ENCODE peak calls at places on chromosomes 4 and X, in eight cellular contexts. F is GM10248, I is A549, B is thoracic aorta, T is heart left ventricle, J is GM13976, C is spleen, U is tibial artery. W is an unnamed sample.

GRCh38 chr4:110970642-110971041 is 347.8 kb upstream of the PITX2 start:
- DNase-seq in F (peak), I (peak), B (no peak), T (no peak), J (peak), C (no peak), U (no peak), W (peak)

GRCh38 chr4:106208481-106209460 is 107.2 kb downstream of the TBCK start:
- DNase-seq in F (no peak), I (no peak), B (no peak), T (peak), J (no peak), C (peak), U (no peak), W (no peak)

GRCh38 chr4:176758731-176759130 is 34.0 kb downstream of the VEGFC start:
- DNase-seq in F (no peak), I (no peak), B (no peak), T (no peak), J (no peak), C (no peak), U (no peak), W (no peak)

GRCh38 chr4:152073738-152074137 is 312.9 kb upstream of the GATB start:
- DNase-seq in F (no peak), I (no peak), B (no peak), T (peak), J (no peak), C (no peak), U (no peak), W (no peak)

GRCh38 chr4:39976945-39977488 is 694 bp downstream of the PDS5A start:
- DNase-seq in F (peak), I (peak), B (no peak), T (no peak), J (peak), C (no peak), U (peak), W (peak)

GRCh38 chrX:5681159-5681558 is 547.5 kb downstream of the NLGN4X start:
- DNase-seq in F (no peak), I (no peak), B (no peak), T (no peak), J (no peak), C (no peak), U (no peak), W (no peak)

GRCh38 chrX:42920752-42921151 is 142.8 kb upstream of the PPP1R2C start:
- DNase-seq in F (no peak), I (no peak), B (no peak), T (no peak), J (no peak), C (no peak), U (no peak), W (no peak)

GRCh38 chr4:2824329-2825183 is 19.1 kb upstream of the ADD1 start:
- DNase-seq in F (no peak), I (no peak), B (no peak), T (peak), J (no peak), C (peak), U (peak), W (no peak)

GRCh38 chr4:128635141-128635911 is 174.2 kb upstream of the JADE1 start:
- DNase-seq in F (no peak), I (peak), B (no peak), T (peak), J (no peak), C (no peak), U (no peak), W (peak)

GRCh38 chr4:173538148-173538902 is 8.3 kb upstream of the HAND2 start:
- DNase-seq in F (no peak), I (no peak), B (no peak), T (peak), J (no peak), C (peak), U (peak), W (no peak)

GRCh38 chrX:119654112-119654531 is 38.8 kb downstream of the SEPTIN6 start:
- DNase-seq in F (no peak), I (no peak), B (no peak), T (peak), J (no peak), C (no peak), U (no peak), W (no peak)

GRCh38 chr4:122762520-122762919 is 30.0 kb downstream of the BBS12 start:
- DNase-seq in F (peak), I (no peak), B (no peak), T (no peak), J (no peak), C (no peak), U (no peak), W (no peak)

GRCh38 chr4:179976777-179977176 is 2266.4 kb upstream of the TENM3 start:
- DNase-seq in F (no peak), I (no peak), B (no peak), T (no peak), J (no peak), C (no peak), U (no peak), W (no peak)

GRCh38 chrX:150966235-150966634 is 16.9 kb upstream of the HMGB3 start:
- DNase-seq in F (no peak), I (no peak), B (no peak), T (no peak), J (no peak), C (no peak), U (no peak), W (no peak)

GRCh38 chr4:84638092-84638491 is 55.2 kb downstream of the CDS1 start:
- DNase-seq in F (no peak), I (no peak), B (no peak), T (no peak), J (no peak), C (no peak), U (no peak), W (no peak)

GRCh38 chrX:98071331-98071730 is 1187.6 kb downstream of the RPA4 start:
- DNase-seq in F (no peak), I (no peak), B (no peak), T (no peak), J (no peak), C (no peak), U (no peak), W (no peak)

GRCh38 chrX:460823-461640 is 74.3 kb upstream of the PPP2R3B start:
- DNase-seq in F (no peak), I (no peak), B (no peak), T (no peak), J (no peak), C (peak), U (no peak), W (no peak)

GRCh38 chr4:4866124-4866832 is 6.8 kb downstream of the MSX1 start:
- DNase-seq in F (no peak), I (no peak), B (no peak), T (peak), J (no peak), C (peak), U (no peak), W (no peak)

GRCh38 chr4:98864560-98864959 is 64.4 kb downstream of the EIF4E start:
- DNase-seq in F (no peak), I (no peak), B (no peak), T (no peak), J (no peak), C (no peak), U (no peak), W (no peak)

GRCh38 chrX:34654939-34655338 is 2.1 kb downstream of the TMEM47 start:
- DNase-seq in F (no peak), I (no peak), B (no peak), T (no peak), J (no peak), C (no peak), U (no peak), W (no peak)

GRCh38 chr4:110484029-110484428 is 8.1 kb downstream of the ENPEP start:
- DNase-seq in F (peak), I (no peak), B (no peak), T (no peak), J (peak), C (no peak), U (no peak), W (no peak)

GRCh38 chr4:71050809-71051208 is 57.4 kb downstream of the DCK start:
- DNase-seq in F (no peak), I (no peak), B (no peak), T (no peak), J (no peak), C (no peak), U (no peak), W (no peak)

GRCh38 chr4:119026662-119027444 is 108.8 kb upstream of the MYOZ2 start:
- DNase-seq in F (no peak), I (peak), B (no peak), T (no peak), J (no peak), C (no peak), U (peak), W (no peak)

GRCh38 chr4:184764601-184765000 is 30.7 kb upstream of the CENPU start:
- DNase-seq in F (no peak), I (no peak), B (no peak), T (no peak), J (no peak), C (no peak), U (peak), W (no peak)

GRCh38 chr4:182803235-182803634 is 114.0 kb downstream of the DCTD start:
- DNase-seq in F (no peak), I (no peak), B (no peak), T (no peak), J (no peak), C (no peak), U (no peak), W (no peak)

GRCh38 chr4:649751-650310 is 24.2 kb downstream of the ATP5ME start:
- DNase-seq in F (no peak), I (no peak), B (no peak), T (peak), J (no peak), C (peak), U (no peak), W (no peak)

GRCh38 chr4:648579-649292 is 23.4 kb downstream of the PDE6B start:
- DNase-seq in F (no peak), I (no peak), B (no peak), T (peak), J (no peak), C (peak), U (no peak), W (no peak)

GRCh38 chr4:647481-647880 is 22.1 kb downstream of the PDE6B start:
- DNase-seq in F (no peak), I (no peak), B (no peak), T (peak), J (no peak), C (peak), U (no peak), W (no peak)

GRCh38 chr4:649293-649625 is 23.9 kb downstream of the PDE6B start:
- DNase-seq in F (no peak), I (no peak), B (no peak), T (peak), J (no peak), C (no peak), U (no peak), W (no peak)

DNA sequence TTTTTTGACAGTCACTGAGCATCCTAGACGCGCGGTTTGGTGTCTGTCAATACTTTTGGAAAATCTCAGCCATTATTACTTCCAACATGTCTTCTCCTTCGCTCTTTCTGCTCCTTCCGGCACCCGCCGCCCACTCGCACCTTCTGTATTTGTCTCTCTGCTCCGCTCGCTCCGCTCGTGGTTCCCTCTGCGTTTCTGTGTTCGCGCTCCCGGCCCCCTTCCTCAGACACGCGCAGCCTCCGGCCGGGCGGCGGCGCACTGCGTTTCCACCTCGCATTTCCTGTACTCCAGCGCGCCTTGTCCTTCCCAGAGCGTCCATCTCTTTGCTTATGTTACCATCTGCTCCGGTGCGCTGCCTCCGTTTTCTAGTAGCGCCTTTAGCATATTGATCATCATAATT is 21.1 kb downstream of the PDE6B start:
- DNase-seq in F (no peak), I (no peak), B (no peak), T (peak), J (no peak), C (peak), U (no peak), W (no peak)
- TF ChIP-seq CTCF in F (no peak), I (no peak), B (no peak), T (no peak), J (no peak), C (no peak), U (no peak), W (no peak)

GRCh38 chrX:45750639-45751038 is 550.0 kb upstream of the DIPK2B start:
- DNase-seq in F (no peak), I (no peak), B (no peak), T (peak), J (no peak), C (no peak), U (no peak), W (peak)

GRCh38 chrX:45747905-45748304 is 547.2 kb upstream of the DIPK2B start:
- DNase-seq in F (no peak), I (no peak), B (no peak), T (no peak), J (no peak), C (no peak), U (no peak), W (no peak)

GRCh38 chrX:45751156-45751555 is 550.5 kb upstream of the DIPK2B start:
- DNase-seq in F (no peak), I (no peak), B (no peak), T (no peak), J (no peak), C (no peak), U (no peak), W (no peak)

GRCh38 chrX:45748443-45748842 is 547.8 kb upstream of the DIPK2B start:
- DNase-seq in F (no peak), I (no peak), B (no peak), T (no peak), J (no peak), C (no peak), U (no peak), W (no peak)

DNA sequence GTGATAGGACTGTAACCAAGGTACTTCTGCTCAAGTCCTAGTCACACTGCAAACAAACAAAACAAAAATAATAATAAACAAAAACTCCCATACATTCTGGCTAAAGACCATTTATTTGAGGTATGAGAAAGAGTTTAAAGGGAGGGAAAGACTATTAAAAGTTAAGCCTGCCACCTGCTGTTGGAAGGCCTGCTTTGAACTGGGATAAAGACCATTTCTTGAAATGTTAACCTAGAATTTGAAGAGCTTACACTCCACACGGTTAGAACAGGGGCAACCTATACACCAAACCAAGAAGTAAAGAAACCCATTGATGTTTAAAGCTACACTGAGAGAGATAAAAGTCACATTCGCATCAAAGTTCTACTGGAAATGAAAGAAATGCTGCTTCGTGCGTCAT is 548.7 kb upstream of the DIPK2B start:
- DNase-seq in F (no peak), I (no peak), B (no peak), T (no peak), J (no peak), C (no peak), U (no peak), W (no peak)
- TF ChIP-seq CTCF in F (peak), I (peak), B (no peak), T (peak), J (no peak), C (peak), U (peak), W (no peak)

GRCh38 chrX:7055386-7056137 is 92.0 kb upstream of the STS start:
- DNase-seq in F (no peak), I (no peak), B (no peak), T (no peak), J (no peak), C (no peak), U (no peak), W (peak)

GRCh38 chrX:7054219-7055206 is 93.0 kb upstream of the STS start:
- DNase-seq in F (no peak), I (no peak), B (no peak), T (no peak), J (no peak), C (no peak), U (no peak), W (no peak)

GRCh38 chrX:7047951-7048350 is 99.6 kb upstream of the STS start:
- DNase-seq in F (no peak), I (no peak), B (no peak), T (no peak), J (no peak), C (no peak), U (no peak), W (no peak)

DNA sequence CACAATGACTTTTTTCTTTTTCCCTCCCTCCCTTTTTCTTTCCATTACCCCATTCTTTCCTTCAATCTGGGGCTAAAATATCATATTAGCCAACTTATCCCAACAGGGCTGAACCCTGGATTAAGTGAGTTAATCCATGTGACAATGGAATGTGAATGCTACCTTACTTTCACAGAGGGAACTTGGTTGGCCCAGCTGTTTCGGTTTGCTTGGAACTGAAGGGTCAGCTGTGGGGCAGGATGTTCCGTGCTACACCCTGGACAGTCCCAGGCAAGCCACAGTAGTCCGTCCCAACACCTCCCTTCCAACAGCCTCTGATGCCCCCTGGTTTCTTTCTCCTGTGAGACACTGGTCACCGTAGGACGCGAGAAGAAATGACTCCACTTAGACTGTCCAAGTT is 95.0 kb upstream of the STS start:
- DNase-seq in F (no peak), I (no peak), B (no peak), T (no peak), J (no peak), C (no peak), U (no peak), W (no peak)
- TF ChIP-seq CTCF in F (no peak), I (no peak), B (no peak), T (no peak), J (no peak), C (no peak), U (no peak), W (no peak)

GRCh38 chr4:1722551-1723071 is 1.3 kb downstream of the TACC3 start:
- DNase-seq in F (no peak), I (no peak), B (no peak), T (no peak), J (peak), C (peak), U (no peak), W (no peak)
- TF ChIP-seq CTCF in F (peak), I (no peak), B (no peak), T (no peak), J (no peak), C (no peak), U (no peak), W (no peak)

DNA sequence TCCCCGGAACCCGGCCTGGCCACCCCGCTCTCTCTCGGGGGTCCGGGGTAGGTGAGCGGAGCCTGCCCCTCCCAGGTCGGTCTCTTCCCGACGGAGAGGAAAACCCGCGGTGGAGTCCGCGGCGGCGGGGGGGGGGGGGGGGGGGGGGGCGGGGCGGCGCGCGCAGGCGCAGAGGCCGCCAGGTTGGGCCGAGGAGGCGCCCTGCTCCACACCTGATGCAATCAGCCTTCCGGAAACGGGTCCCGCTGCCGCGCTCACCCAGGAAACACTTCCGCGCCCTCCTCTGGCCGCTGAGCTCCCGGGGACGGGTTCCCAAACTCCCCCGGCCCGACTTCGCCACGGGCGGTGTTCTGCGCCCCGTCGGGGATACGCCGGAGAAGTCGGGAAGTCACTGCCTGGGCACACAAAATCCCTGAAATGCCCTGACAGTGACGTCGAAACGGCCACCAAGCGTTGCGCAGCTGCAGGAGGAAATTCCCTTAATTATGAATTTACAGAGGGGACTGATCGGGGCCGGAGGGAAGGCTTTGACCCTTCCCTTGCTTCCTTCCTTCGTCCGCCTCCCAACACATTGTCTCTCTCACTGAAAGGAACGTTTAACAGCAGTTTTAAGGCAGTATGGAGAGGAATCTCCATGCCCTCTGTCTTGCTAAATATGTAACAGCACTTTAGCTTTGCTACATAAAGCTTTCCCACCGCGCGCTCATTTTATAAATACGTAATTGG is 2.1 kb upstream of the APBB2 start:
- DNase-seq in F (peak), I (peak), B (no peak), T (peak), J (peak), C (peak), U (peak), W (peak)
- TF ChIP-seq CTCF in F (no peak), I (peak), B (peak), T (no peak), J (no peak), C (peak), U (peak), W (no peak)

DNA sequence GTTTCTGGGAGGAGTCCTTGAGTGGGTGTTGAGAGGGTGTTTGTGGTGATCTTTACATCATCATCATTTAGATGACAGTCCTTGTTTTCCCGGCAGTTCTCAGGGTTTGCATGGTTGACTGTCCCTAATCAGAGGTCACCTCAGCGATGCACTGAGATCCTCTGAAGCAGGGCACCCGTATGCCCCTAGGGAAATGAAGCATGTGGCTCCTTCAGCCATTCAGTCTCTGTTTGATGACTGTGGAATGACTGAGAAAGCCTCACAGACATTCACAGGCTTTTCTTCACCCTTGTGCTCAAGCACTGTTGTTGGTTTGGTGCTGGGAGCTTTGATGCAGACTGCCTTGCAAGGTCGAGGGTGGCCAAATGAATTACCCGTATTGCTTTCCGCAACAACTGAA is 474.8 kb downstream of the SPRY1 start:
- DNase-seq in F (no peak), I (no peak), B (no peak), T (no peak), J (no peak), C (no peak), U (no peak), W (no peak)
- TF ChIP-seq CTCF in F (no peak), I (no peak), B (no peak), T (no peak), J (no peak), C (no peak), U (no peak), W (no peak)

GRCh38 chr4:76213415-76214268 is at the start of gene SCARB2:
- DNase-seq in F (peak), I (peak), B (peak), T (peak), J (peak), C (peak), U (peak), W (peak)

GRCh38 chr4:76212851-76213414 is 691 bp downstream of the SCARB2 start:
- DNase-seq in F (no peak), I (peak), B (no peak), T (no peak), J (no peak), C (no peak), U (no peak), W (no peak)

GRCh38 chr4:76215120-76215519 is 1.5 kb upstream of the SCARB2 start:
- DNase-seq in F (no peak), I (no peak), B (no peak), T (no peak), J (no peak), C (no peak), U (no peak), W (peak)

GRCh38 chr4:76212301-76212700 is 1.3 kb downstream of the SCARB2 start:
- DNase-seq in F (no peak), I (no peak), B (no peak), T (no peak), J (no peak), C (no peak), U (no peak), W (no peak)

GRCh38 chr4:76214269-76214628 is 625 bp upstream of the SCARB2 start:
- DNase-seq in F (no peak), I (no peak), B (no peak), T (no peak), J (no peak), C (no peak), U (no peak), W (no peak)
- TF ChIP-seq CTCF in F (no peak), I (no peak), B (no peak), T (no peak), J (no peak), C (no peak), U (no peak), W (no peak)

W was measured in stomach.